ENCODE peak calls at places on chromosomes 4 and X, in four cellular contexts. One of them, this sample, is unnamed.

GRCh38 chr4:84530449-84530848 is 31.4 kb upstream of the NKX6-1 start:
- DNase-seq in tibial nerve: no peak
- DNase-seq in RWPE1: no peak
- DNase-seq in iris pigment epithelial cell: peak; percentile 57
- DNase-seq in this sample: no peak

GRCh38 chr4:142386450-142386849 is 459.7 kb downstream of the INPP4B start:
- DNase-seq in RWPE1: no peak
- DNase-seq in tibial nerve: no peak
- DNase-seq in iris pigment epithelial cell: no peak
- DNase-seq in this sample: no peak

GRCh38 chrX:54495814-54496516 is at the start of gene FGD1:
- DNase-seq in RWPE1: peak; percentile 73
- DNase-seq in iris pigment epithelial cell: peak; percentile 38
- DNase-seq in tibial nerve: peak; percentile 35
- DNase-seq in this sample: no peak

GRCh38 chr4:14168919-14169318 is 541.4 kb upstream of the BOD1L1 start:
- DNase-seq in tibial nerve: no peak
- DNase-seq in RWPE1: peak; percentile 65
- DNase-seq in iris pigment epithelial cell: peak; percentile 87
- DNase-seq in this sample: peak; percentile 77

GRCh38 chrX:155056877-155057792 is 13.8 kb downstream of the CMC4 start:
- DNase-seq in tibial nerve: peak; percentile 37
- DNase-seq in iris pigment epithelial cell: peak; percentile 67
- DNase-seq in RWPE1: peak; percentile 43
- DNase-seq in this sample: peak; percentile 36

GRCh38 chr4:11299016-11299415 is 129.7 kb downstream of the HS3ST1 start:
- DNase-seq in tibial nerve: no peak
- DNase-seq in iris pigment epithelial cell: no peak
- DNase-seq in RWPE1: no peak
- DNase-seq in this sample: no peak

GRCh38 chr4:144450526-144450925 is 195.4 kb upstream of the HHIP start:
- DNase-seq in RWPE1: no peak
- DNase-seq in tibial nerve: no peak
- DNase-seq in iris pigment epithelial cell: no peak
- DNase-seq in this sample: no peak

GRCh38 chr4:38769441-38770210 is 13.2 kb downstream of the TLR10 start:
- DNase-seq in iris pigment epithelial cell: no peak
- DNase-seq in RWPE1: no peak
- DNase-seq in tibial nerve: no peak
- DNase-seq in this sample: no peak

GRCh38 chrX:152926923-152927322 is 29.1 kb downstream of the ZNF185 start:
- DNase-seq in tibial nerve: no peak
- DNase-seq in RWPE1: no peak
- DNase-seq in iris pigment epithelial cell: no peak
- DNase-seq in this sample: no peak

GRCh38 chr4:38610844-38611550 is 53.0 kb upstream of the KLF3 start:
- DNase-seq in iris pigment epithelial cell: no peak
- DNase-seq in tibial nerve: no peak
- DNase-seq in RWPE1: no peak
- DNase-seq in this sample: no peak

GRCh38 chr4:119729815-119730643 is 101.4 kb upstream of the PDE5A start:
- DNase-seq in tibial nerve: no peak
- DNase-seq in RWPE1: peak; percentile 26
- DNase-seq in iris pigment epithelial cell: peak; percentile 97
- DNase-seq in this sample: no peak

GRCh38 chr4:40283413-40283812 is 51.7 kb upstream of the CHRNA9 start:
- DNase-seq in RWPE1: no peak
- DNase-seq in iris pigment epithelial cell: no peak
- DNase-seq in tibial nerve: no peak
- DNase-seq in this sample: no peak

GRCh38 chrX:44580466-44580865 is 37.8 kb upstream of the FUNDC1 start:
- DNase-seq in tibial nerve: no peak
- DNase-seq in iris pigment epithelial cell: peak; percentile 82
- DNase-seq in RWPE1: peak; percentile 2
- DNase-seq in this sample: no peak

This sample was measured in brain pericyte.